ENCODE peak calls at places on chromosomes 4 and X, in five cellular contexts. N is stimulated activated CD8-positive, alpha-beta memory T cell treated with anti-CD3 and anti-CD28 coated beads, Interleukin-7, amount 100 ng/mL, for 1 hour; P is uterus; B is GM13977; F is keratinocyte. D is an unnamed sample.

GRCh38 chrX:69100478-69100877 is 64.8 kb downstream of the PJA1 start:
- DNase-seq in N (no peak), P (no peak), B (no peak), F (no peak), D (no peak)

GRCh38 chr4:54852602-54853001 is 194.8 kb downstream of the KIT start:
- DNase-seq in N (no peak), P (no peak), B (no peak), F (no peak), D (no peak)

GRCh38 chrX:134551365-134552095 is 91.6 kb downstream of the HPRT1 start:
- DNase-seq in N (no peak), P (no peak), B (no peak), F (no peak), D (no peak)

GRCh38 chr4:128573781-128574508 is 235.6 kb upstream of the JADE1 start:
- DNase-seq in N (no peak), P (no peak), B (no peak), F (peak; percentile 38), D (no peak)

GRCh38 chr4:95540227-95540626 is 8.5 kb downstream of the UNC5C start:
- DNase-seq in N (no peak), P (no peak), B (no peak), F (no peak), D (no peak)

GRCh38 chrX:33725556-33726232 is 406.4 kb downstream of the FAM47A start:
- DNase-seq in N (no peak), P (peak; percentile 35), B (no peak), F (no peak), D (no peak)

GRCh38 chr4:3875466-3875865 is 109.3 kb downstream of the ADRA2C start:
- DNase-seq in N (no peak), P (no peak), B (no peak), F (no peak), D (no peak)

GRCh38 chr4:102440498-102440897 is 60.7 kb upstream of the NFKB1 start:
- DNase-seq in N (no peak), P (no peak), B (no peak), F (no peak), D (no peak)

GRCh38 chr4:26485684-26486083 is 4.6 kb downstream of the CCKAR start:
- DNase-seq in N (no peak), P (no peak), B (no peak), F (no peak), D (no peak)

GRCh38 chr4:83599183-83599582 is 63.3 kb downstream of the GPAT3 start:
- DNase-seq in N (no peak), P (no peak), B (no peak), F (no peak), D (no peak)

GRCh38 chrX:132636080-132636479 is 147.2 kb upstream of the MBNL3 start:
- DNase-seq in N (no peak), P (no peak), B (no peak), F (no peak), D (no peak)

GRCh38 chr4:10011885-10012284 is 9.4 kb downstream of the SLC2A9 start:
- DNase-seq in N (no peak), P (no peak), B (no peak), F (no peak), D (no peak)

GRCh38 chr4:2695661-2696060 is 60.5 kb downstream of the TNIP2 start:
- DNase-seq in N (no peak), P (no peak), B (no peak), F (no peak), D (no peak)

GRCh38 chr4:78336093-78336943 is 215.3 kb upstream of the ANXA3 start:
- DNase-seq in N (no peak), P (no peak), B (no peak), F (peak; percentile 4), D (no peak)

GRCh38 chrX:119516157-119516702 is 48.0 kb downstream of the SLC25A5 start:
- DNase-seq in N (no peak), P (peak; percentile 15), B (peak; percentile 84), F (no peak), D (peak; percentile 18)

GRCh38 chr4:184807797-184808718 is 17.7 kb downstream of the ACSL1 start:
- DNase-seq in N (no peak), P (no peak), B (no peak), F (no peak), D (peak; percentile 54)

GRCh38 chr4:113559947-113560346 is 201.6 kb downstream of the CAMK2D start:
- DNase-seq in N (no peak), P (no peak), B (no peak), F (no peak), D (no peak)

GRCh38 chr4:54317690-54318089 is 88.6 kb downstream of the PDGFRA start:
- DNase-seq in N (no peak), P (no peak), B (no peak), F (no peak), D (no peak)

GRCh38 chrX:108671526-108671925 is 64.8 kb downstream of the IRS4 start:
- DNase-seq in N (no peak), P (no peak), B (no peak), F (no peak), D (no peak)

GRCh38 chr4:86181585-86181984 is 178.3 kb downstream of the MAPK10 start:
- DNase-seq in N (no peak), P (no peak), B (no peak), F (no peak), D (no peak)

GRCh38 chrX:6732101-6732500 is 197.2 kb upstream of the VCX3A start:
- DNase-seq in N (no peak), P (no peak), B (no peak), F (no peak), D (no peak)

GRCh38 chr4:27412617-27413016 is 552.0 kb downstream of the STIM2 start:
- DNase-seq in N (no peak), P (no peak), B (no peak), F (no peak), D (no peak)

GRCh38 chr4:186820371-186820990 is 96.8 kb upstream of the FAT1 start:
- DNase-seq in N (no peak), P (no peak), B (no peak), F (no peak), D (peak; percentile 18)

GRCh38 chrX:44032479-44032878 is 59.3 kb upstream of the NDP start:
- DNase-seq in N (no peak), P (no peak), B (no peak), F (no peak), D (no peak)

GRCh38 chr4:56506110-56506705 is 617 bp downstream of the ARL9 start:
- DNase-seq in N (no peak), P (no peak), B (no peak), F (no peak), D (no peak)

GRCh38 chrX:147962476-147962875 is 18.7 kb upstream of the FMR1NB start:
- DNase-seq in N (no peak), P (no peak), B (no peak), F (no peak), D (no peak)

GRCh38 chr4:6668391-6668790 is 25.3 kb upstream of the S100P start:
- DNase-seq in N (no peak), P (no peak), B (no peak), F (no peak), D (no peak)

GRCh38 chr4:186591651-186592050 is 36.3 kb upstream of the MTNR1A start:
- DNase-seq in N (no peak), P (no peak), B (no peak), F (no peak), D (no peak)

GRCh38 chr4:25790024-25790423 is 72.8 kb downstream of the SEL1L3 start:
- DNase-seq in N (no peak), P (no peak), B (no peak), F (no peak), D (no peak)

GRCh38 chr4:56907489-56908205 is at the start of gene REST:
- DNase-seq in N (peak; percentile 61), P (peak; percentile 72), B (peak; percentile 90), F (no peak), D (peak; percentile 79)

GRCh38 chr4:129583868-129584267 is 487.9 kb downstream of the C4orf33 start:
- DNase-seq in N (no peak), P (no peak), B (no peak), F (no peak), D (no peak)

GRCh38 chrX:151543706-151544105 is 19.8 kb upstream of the PASD1 start:
- DNase-seq in N (no peak), P (no peak), B (no peak), F (no peak), D (no peak)

GRCh38 chr4:167475951-167476350 is 241.7 kb upstream of the SPOCK3 start:
- DNase-seq in N (no peak), P (no peak), B (no peak), F (no peak), D (no peak)

GRCh38 chrX:114611018-114611619 is 27.2 kb downstream of the HTR2C start:
- DNase-seq in N (no peak), P (peak; percentile 20), B (peak; percentile 45), F (no peak), D (no peak)

GRCh38 chr4:87057835-87058234 is 123.0 kb downstream of the AFF1 start:
- DNase-seq in N (no peak), P (no peak), B (no peak), F (no peak), D (no peak)

GRCh38 chr4:173325007-173325736 is 9.0 kb downstream of the HMGB2 start:
- DNase-seq in N (no peak), P (no peak), B (no peak), F (no peak), D (no peak)

GRCh38 chrX:130118396-130118795 is 8.1 kb upstream of the ELF4 start:
- DNase-seq in N (no peak), P (peak; percentile 47), B (no peak), F (no peak), D (no peak)

GRCh38 chr4:145815027-145815612 is 123.5 kb downstream of the ZNF827 start:
- DNase-seq in N (no peak), P (no peak), B (no peak), F (no peak), D (no peak)

D was measured in heart left ventricle.